ENCODE peak calls at places on chromosome 15, in ten cellular contexts. D is activated naive CD4-positive, alpha-beta T cell treated with Interleukin-2 at 50 U/mL for 16 hours; O is HepG2; R is HuH-7.5; G is NCI-H1436; X is stimulated activated CD8-positive, alpha-beta memory T cell treated with anti-CD3 and anti-CD28 coated beads, Interleukin-15, amount 100 ng/mL, for 24 hours; K is T-helper 2 cell; T is choroid plexus epithelial cell; U is occipital lobe; I is NCI-H748 treated with DMSO at 0.1 percent for 48 hours. P is an unnamed sample.

GRCh38 chr15:45732544-45733130 is 97.8 kb downstream of the SQOR start:
- DNase-seq in D (no peak), O (no peak), R (no peak), G (no peak), X (no peak), K (no peak), T (no peak), U (no peak), I (peak), P (no peak)

GRCh38 chr15:51833782-51834181 is 4.3 kb downstream of the TMOD3 start:
- DNase-seq in D (no peak), O (no peak), R (no peak), G (no peak), X (no peak), K (no peak), T (no peak), U (no peak), I (no peak), P (no peak)

GRCh38 chr15:50353251-50353998 is 1.6 kb downstream of the GABPB1 start:
- DNase-seq in D (no peak), O (no peak), R (no peak), G (no peak), X (no peak), K (peak), T (peak), U (no peak), I (no peak), P (no peak)

GRCh38 chr15:50183112-50183794 is 1.3 kb downstream of the SLC27A2 start:
- DNase-seq in D (peak), O (no peak), R (no peak), G (no peak), X (no peak), K (no peak), T (no peak), U (no peak), I (no peak), P (peak)

GRCh38 chr15:74676801-74677200 is 19.0 kb downstream of the EDC3 start:
- DNase-seq in D (no peak), O (no peak), R (no peak), G (no peak), X (no peak), K (no peak), T (no peak), U (no peak), I (no peak), P (no peak)

GRCh38 chr15:60661075-60661645 is 182.2 kb upstream of the ICE2 start:
- DNase-seq in D (no peak), O (no peak), R (no peak), G (no peak), X (no peak), K (no peak), T (no peak), U (no peak), I (no peak), P (no peak)

GRCh38 chr15:82810863-82811421 is 1.5 kb downstream of the WHAMM start:
- DNase-seq in D (peak), O (no peak), R (no peak), G (no peak), X (no peak), K (peak), T (peak), U (no peak), I (no peak), P (peak)

GRCh38 chr15:51776952-51777574 is 25.7 kb downstream of the TMOD2 start:
- DNase-seq in D (peak), O (peak), R (peak), G (peak), X (no peak), K (peak), T (peak), U (peak), I (peak), P (peak)

GRCh38 chr15:98391131-98391530 is 257.2 kb upstream of the IGF1R start:
- DNase-seq in D (no peak), O (no peak), R (no peak), G (no peak), X (no peak), K (no peak), T (no peak), U (no peak), I (no peak), P (no peak)

GRCh38 chr15:98901438-98901837 is 106.2 kb downstream of the PGPEP1L start:
- DNase-seq in D (no peak), O (no peak), R (no peak), G (no peak), X (no peak), K (no peak), T (no peak), U (no peak), I (no peak), P (no peak)

GRCh38 chr15:78432664-78433063 is 5.4 kb upstream of the IREB2 start:
- DNase-seq in D (no peak), O (no peak), R (no peak), G (no peak), X (no peak), K (no peak), T (no peak), U (no peak), I (no peak), P (no peak)

GRCh38 chr15:80343610-80344009 is 60.6 kb upstream of the ARNT2 start:
- DNase-seq in D (no peak), O (no peak), R (no peak), G (no peak), X (no peak), K (no peak), T (peak), U (no peak), I (no peak), P (no peak)

GRCh38 chr15:40204100-40204499 is 34.8 kb upstream of the PAK6 start:
- DNase-seq in D (no peak), O (no peak), R (no peak), G (no peak), X (no peak), K (no peak), T (no peak), U (no peak), I (no peak), P (no peak)

GRCh38 chr15:58248504-58248842 is 110.3 kb downstream of the AQP9 start:
- DNase-seq in D (no peak), O (no peak), R (no peak), G (no peak), X (no peak), K (no peak), T (no peak), U (no peak), I (no peak), P (no peak)

GRCh38 chr15:63999177-63999576 is 47.1 kb downstream of the DAPK2 start:
- DNase-seq in D (no peak), O (no peak), R (no peak), G (no peak), X (no peak), K (no peak), T (no peak), U (no peak), I (no peak), P (no peak)

GRCh38 chr15:31163769-31164572 is 62.4 kb upstream of the TRPM1 start:
- DNase-seq in D (no peak), O (no peak), R (no peak), G (no peak), X (no peak), K (no peak), T (peak), U (no peak), I (no peak), P (no peak)

GRCh38 chr15:69484837-69485236 is 32.2 kb downstream of the RPLP1 start:
- DNase-seq in D (no peak), O (no peak), R (no peak), G (no peak), X (no peak), K (no peak), T (no peak), U (no peak), I (no peak), P (no peak)

GRCh38 chr15:65767895-65768294 is 24.2 kb downstream of the DENND4A start:
- DNase-seq in D (no peak), O (no peak), R (no peak), G (no peak), X (no peak), K (no peak), T (no peak), U (no peak), I (no peak), P (no peak)

GRCh38 chr15:56732135-56732880 is 1.0 kb downstream of the ZNF280D start:
- DNase-seq in D (no peak), O (peak), R (peak), G (no peak), X (no peak), K (no peak), T (peak), U (peak), I (peak), P (peak)

GRCh38 chr15:88454867-88455810 is 12.0 kb downstream of the MRPL46 start:
- DNase-seq in D (peak), O (peak), R (peak), G (peak), X (peak), K (no peak), T (peak), U (peak), I (peak), P (peak)

GRCh38 chr15:88769161-88769971 is 33.9 kb upstream of the ACAN start:
- DNase-seq in D (no peak), O (no peak), R (no peak), G (no peak), X (no peak), K (no peak), T (peak), U (peak), I (no peak), P (no peak)

GRCh38 chr15:101318810-101319200 is 23.8 kb upstream of the SNRPA1 start:
- DNase-seq in D (no peak), O (no peak), R (no peak), G (no peak), X (no peak), K (no peak), T (no peak), U (no peak), I (no peak), P (no peak)

GRCh38 chr15:96381463-96381862 is 51.0 kb downstream of the NR2F2 start:
- DNase-seq in D (no peak), O (no peak), R (no peak), G (no peak), X (no peak), K (no peak), T (no peak), U (no peak), I (no peak), P (no peak)

GRCh38 chr15:92098869-92099268 is 245.4 kb downstream of the SLCO3A1 start:
- DNase-seq in D (no peak), O (no peak), R (no peak), G (no peak), X (no peak), K (no peak), T (no peak), U (peak), I (no peak), P (no peak)

GRCh38 chr15:65460948-65461347 is 38.2 kb upstream of the IGDCC4 start:
- DNase-seq in D (peak), O (no peak), R (no peak), G (no peak), X (no peak), K (no peak), T (peak), U (no peak), I (no peak), P (no peak)

GRCh38 chr15:77507911-77508310 is 87.2 kb downstream of the HMG20A start:
- DNase-seq in D (no peak), O (peak), R (no peak), G (no peak), X (no peak), K (no peak), T (peak), U (peak), I (no peak), P (peak)

GRCh38 chr15:35724626-35725025 is 178.7 kb upstream of the DPH6 start:
- DNase-seq in D (no peak), O (no peak), R (no peak), G (no peak), X (no peak), K (no peak), T (no peak), U (no peak), I (no peak), P (no peak)

GRCh38 chr15:89761009-89761831 is 10.2 kb upstream of the MESP1 start:
- DNase-seq in D (no peak), O (no peak), R (no peak), G (no peak), X (no peak), K (no peak), T (no peak), U (no peak), I (no peak), P (no peak)

GRCh38 chr15:73328149-73328820 is 40.5 kb downstream of the HCN4 start:
- DNase-seq in D (no peak), O (no peak), R (no peak), G (no peak), X (no peak), K (no peak), T (no peak), U (no peak), I (no peak), P (no peak)

P was measured in HT-29.